ENCODE peak calls at places on chromosomes 1 and 21, in five cellular contexts. J is epithelial cell of esophagus; A is heart right ventricle; H is substantia nigra; Y is stimulated activated CD4-positive, alpha-beta T cell treated with anti-CD3 and anti-CD28 coated beads, TNF-alpha, amount 100 ng/mL, for 4 hours. I is an unnamed sample.

GRCh38 chr1:83844546-83844945 is 154.4 kb downstream of the TTLL7 start:
- DNase-seq in Y (no peak), J (no peak), H (no peak), A (no peak), I (no peak)

GRCh38 chr1:201737350-201738060 is 91.5 kb upstream of the IPO9 start:
- DNase-seq in J (no peak), H (peak), Y (no peak), A (peak), I (no peak)

GRCh38 chr1:21955058-21955457 is 17.9 kb upstream of the HSPG2 start:
- DNase-seq in A (no peak), J (no peak), H (no peak), Y (no peak), I (no peak)

GRCh38 chr21:38277501-38278111 is 20.8 kb downstream of the KCNJ15 start:
- DNase-seq in H (no peak), A (no peak), Y (no peak), J (peak), I (no peak)

GRCh38 chr1:16043950-16044349 is 368 bp downstream of the CLCNKB start:
- DNase-seq in J (no peak), Y (no peak), H (no peak), A (no peak), I (no peak)

GRCh38 chr1:178714453-178714852 is 10.6 kb upstream of the RALGPS2 start:
- DNase-seq in Y (no peak), H (no peak), J (no peak), A (no peak), I (no peak)

GRCh38 chr1:52913537-52913936 is 8.0 kb downstream of the ECHDC2 start:
- DNase-seq in H (no peak), A (no peak), Y (no peak), J (no peak), I (no peak)

GRCh38 chr1:93703649-93704048 is 22.0 kb upstream of the BCAR3 start:
- DNase-seq in J (peak), A (no peak), H (no peak), Y (no peak), I (no peak)